ENCODE peak calls at places on chromosomes 7 and 10, in five cellular contexts. One of them, this sample, is unnamed.

GRCh38 chr10:91627344-91628102 is 5.3 kb downstream of the PPP1R3C start:
- DNase-seq in adrenal gland: no peak
- DNase-seq in IMR-90: no peak
- DNase-seq in body of pancreas: no peak
- DNase-seq in heart left ventricle: no peak
- DNase-seq in this sample: no peak

GRCh38 chr7:131223151-131223550 is 104.5 kb upstream of the MKLN1 start:
- DNase-seq in body of pancreas: no peak
- DNase-seq in adrenal gland: no peak
- DNase-seq in heart left ventricle: no peak
- DNase-seq in IMR-90: no peak
- DNase-seq in this sample: no peak

GRCh38 chr7:114818501-114818900 is 103.4 kb upstream of the MDFIC start:
- DNase-seq in adrenal gland: no peak
- DNase-seq in heart left ventricle: no peak
- DNase-seq in body of pancreas: no peak
- DNase-seq in IMR-90: peak; percentile 70
- DNase-seq in this sample: peak; percentile 9

GRCh38 chr7:98286093-98286525 is 4.6 kb downstream of the BRI3 start:
- DNase-seq in body of pancreas: peak; percentile 82
- DNase-seq in adrenal gland: peak; percentile 94
- DNase-seq in heart left ventricle: peak; percentile 63
- DNase-seq in IMR-90: peak; percentile 55
- DNase-seq in this sample: no peak

GRCh38 chr10:50788951-50789904 is 49.5 kb downstream of the ASAH2B start:
- DNase-seq in heart left ventricle: no peak
- DNase-seq in body of pancreas: peak; percentile 28
- DNase-seq in adrenal gland: no peak
- DNase-seq in IMR-90: peak; percentile 42
- DNase-seq in this sample: no peak

GRCh38 chr10:4543943-4544540 is 282.0 kb upstream of the AKR1E2 start:
- DNase-seq in adrenal gland: no peak
- DNase-seq in heart left ventricle: no peak
- DNase-seq in body of pancreas: no peak
- DNase-seq in IMR-90: no peak
- DNase-seq in this sample: no peak

GRCh38 chr7:17545348-17545747 is 246.9 kb downstream of the AHR start:
- DNase-seq in adrenal gland: no peak
- DNase-seq in IMR-90: no peak
- DNase-seq in body of pancreas: no peak
- DNase-seq in heart left ventricle: no peak
- DNase-seq in this sample: no peak

GRCh38 chr7:133783276-133783675 is 343.9 kb upstream of the LRGUK start:
- DNase-seq in heart left ventricle: no peak
- DNase-seq in adrenal gland: no peak
- DNase-seq in body of pancreas: no peak
- DNase-seq in IMR-90: peak; percentile 40
- DNase-seq in this sample: no peak

GRCh38 chr10:68611227-68611626 is 51.1 kb downstream of the TET1 start:
- DNase-seq in heart left ventricle: no peak
- DNase-seq in adrenal gland: no peak
- DNase-seq in body of pancreas: no peak
- DNase-seq in IMR-90: no peak
- DNase-seq in this sample: no peak

GRCh38 chr10:128897414-128897928 is 569.6 kb upstream of the MGMT start:
- DNase-seq in IMR-90: no peak
- DNase-seq in adrenal gland: no peak
- DNase-seq in heart left ventricle: no peak
- DNase-seq in body of pancreas: no peak
- DNase-seq in this sample: no peak

GRCh38 chr7:120990468-120991118 is 2.1 kb downstream of the CPED1 start:
- DNase-seq in heart left ventricle: no peak
- DNase-seq in adrenal gland: no peak
- DNase-seq in IMR-90: peak; percentile 31
- DNase-seq in body of pancreas: no peak
- DNase-seq in this sample: no peak

GRCh38 chr10:133294189-133294588 is 14.5 kb downstream of the TUBGCP2 start:
- DNase-seq in body of pancreas: no peak
- DNase-seq in adrenal gland: no peak
- DNase-seq in heart left ventricle: no peak
- DNase-seq in IMR-90: no peak
- DNase-seq in this sample: no peak

GRCh38 chr10:26890956-26891355 is 30.2 kb upstream of the ABI1 start:
- DNase-seq in body of pancreas: peak; percentile 61
- DNase-seq in adrenal gland: peak; percentile 54
- DNase-seq in heart left ventricle: no peak
- DNase-seq in IMR-90: peak; percentile 66
- DNase-seq in this sample: no peak

GRCh38 chr7:158824028-158824427 is 5.3 kb downstream of the ESYT2 start:
- DNase-seq in IMR-90: no peak
- DNase-seq in heart left ventricle: no peak
- DNase-seq in body of pancreas: no peak
- DNase-seq in adrenal gland: no peak
- DNase-seq in this sample: no peak

GRCh38 chr7:2166625-2167280 is 66.0 kb downstream of the MAD1L1 start:
- DNase-seq in adrenal gland: no peak
- DNase-seq in heart left ventricle: peak; percentile 6
- DNase-seq in body of pancreas: no peak
- DNase-seq in IMR-90: no peak
- DNase-seq in this sample: no peak

GRCh38 chr7:73557397-73558257 is at the start of gene BCL7B:
- DNase-seq in adrenal gland: peak; percentile 61
- DNase-seq in body of pancreas: peak; percentile 79
- DNase-seq in IMR-90: peak; percentile 47
- DNase-seq in heart left ventricle: peak; percentile 71
- DNase-seq in this sample: peak; percentile 88

GRCh38 chr7:31071316-31071715 is 19.2 kb downstream of the ADCYAP1R1 start:
- DNase-seq in body of pancreas: no peak
- DNase-seq in IMR-90: no peak
- DNase-seq in adrenal gland: no peak
- DNase-seq in heart left ventricle: no peak
- DNase-seq in this sample: no peak

GRCh38 chr10:93221521-93221920 is 147.8 kb downstream of the CYP26A1 start:
- DNase-seq in body of pancreas: no peak
- DNase-seq in IMR-90: no peak
- DNase-seq in adrenal gland: no peak
- DNase-seq in heart left ventricle: no peak
- DNase-seq in this sample: no peak

DNA sequence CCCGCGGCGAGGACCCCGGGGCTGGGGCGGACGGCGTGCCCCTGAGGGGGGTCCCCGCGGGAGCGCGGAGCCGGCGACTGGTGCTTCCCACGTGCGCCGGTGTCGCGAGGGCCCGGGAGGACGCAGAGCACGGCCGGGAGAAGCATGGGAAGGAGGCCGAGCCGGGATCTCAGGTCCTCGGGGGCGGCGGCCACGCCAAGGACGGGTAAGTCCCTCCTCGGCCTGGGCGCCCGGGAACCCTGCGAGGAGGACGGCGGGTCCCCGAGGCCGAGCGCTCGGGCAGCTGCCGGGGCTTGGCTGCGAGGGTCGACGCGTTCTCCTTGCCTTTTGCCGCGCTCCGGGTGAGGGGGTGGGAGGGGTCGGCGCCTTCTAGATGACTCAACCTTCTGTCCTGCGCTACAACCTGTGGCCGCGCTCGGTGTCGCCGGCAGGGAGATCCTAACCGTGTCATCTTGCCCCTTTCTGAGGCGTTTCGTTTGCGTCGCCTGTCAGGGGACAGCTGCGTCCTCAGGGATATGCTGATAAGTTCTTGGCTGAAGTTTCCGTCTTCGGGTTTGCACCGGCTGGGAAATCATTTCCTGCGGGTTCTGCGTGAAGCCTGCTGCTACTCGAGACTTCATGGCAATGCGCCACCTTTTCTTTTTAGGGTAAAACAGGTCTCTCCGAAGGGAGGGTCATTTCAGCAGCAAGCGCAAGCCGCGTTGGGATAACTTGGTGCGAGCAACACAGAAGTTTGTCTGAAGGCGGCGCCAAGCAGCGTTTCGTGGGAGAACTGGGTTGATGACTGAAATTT is 529 bp downstream of the TASOR2 start:
- DNase-seq in IMR-90: peak; percentile 75
- DNase-seq in heart left ventricle: peak; percentile 64
- DNase-seq in adrenal gland: peak; percentile 65
- DNase-seq in body of pancreas: peak; percentile 70
- DNase-seq in this sample: no peak
- TF ChIP-seq POLR2A in IMR-90: no peak
- TF ChIP-seq POLR2A in heart left ventricle: no peak
- TF ChIP-seq POLR2A in adrenal gland: peak; percentile 23
- TF ChIP-seq POLR2A in body of pancreas: peak; percentile 27
- TF ChIP-seq POLR2A in this sample: no peak

DNA sequence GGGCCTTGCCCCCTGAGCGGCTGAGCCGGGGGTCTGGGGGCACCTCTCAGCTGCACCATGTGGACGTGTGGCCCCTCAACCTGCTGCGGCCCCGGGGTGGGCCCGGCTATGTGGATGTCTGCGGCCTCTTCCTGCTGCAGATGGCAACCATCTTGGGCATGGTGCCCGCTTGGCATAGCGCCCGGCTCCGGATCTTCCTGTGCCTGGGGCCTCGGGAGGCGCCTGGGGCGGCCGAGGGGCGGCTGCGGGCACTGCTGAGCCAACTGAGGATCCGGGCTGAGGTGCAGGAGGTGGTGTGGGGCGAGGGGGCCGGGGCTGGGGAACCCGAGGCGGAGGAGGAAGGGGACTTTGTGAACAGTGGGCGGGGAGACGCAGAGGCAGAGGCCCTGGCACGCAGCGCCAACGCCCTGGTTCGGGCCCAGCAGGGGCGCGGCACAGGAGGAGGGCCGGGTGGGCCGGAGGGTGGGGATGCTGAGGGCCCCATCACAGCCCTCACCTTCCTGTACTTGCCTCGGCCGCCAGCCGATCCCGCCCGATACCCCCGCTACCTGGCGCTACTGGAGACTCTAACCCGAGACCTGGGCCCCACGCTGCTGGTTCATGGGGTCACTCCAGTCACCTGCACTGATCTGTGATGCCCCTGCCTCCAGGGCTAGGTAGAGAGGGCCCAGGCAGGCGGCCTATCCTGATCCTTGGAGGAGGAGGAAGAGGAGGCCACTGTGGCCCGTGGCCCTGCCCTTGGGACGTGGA is 1.0 kb upstream of the TRIP6 start:
- DNase-seq in heart left ventricle: peak; percentile 69
- DNase-seq in IMR-90: no peak
- DNase-seq in body of pancreas: peak; percentile 83
- DNase-seq in adrenal gland: peak; percentile 86
- DNase-seq in this sample: peak; percentile 82
- TF ChIP-seq POLR2A in heart left ventricle: no peak
- TF ChIP-seq POLR2A in IMR-90: no peak
- TF ChIP-seq POLR2A in body of pancreas: no peak
- TF ChIP-seq POLR2A in adrenal gland: no peak
- TF ChIP-seq POLR2A in this sample: peak; percentile 36

DNA sequence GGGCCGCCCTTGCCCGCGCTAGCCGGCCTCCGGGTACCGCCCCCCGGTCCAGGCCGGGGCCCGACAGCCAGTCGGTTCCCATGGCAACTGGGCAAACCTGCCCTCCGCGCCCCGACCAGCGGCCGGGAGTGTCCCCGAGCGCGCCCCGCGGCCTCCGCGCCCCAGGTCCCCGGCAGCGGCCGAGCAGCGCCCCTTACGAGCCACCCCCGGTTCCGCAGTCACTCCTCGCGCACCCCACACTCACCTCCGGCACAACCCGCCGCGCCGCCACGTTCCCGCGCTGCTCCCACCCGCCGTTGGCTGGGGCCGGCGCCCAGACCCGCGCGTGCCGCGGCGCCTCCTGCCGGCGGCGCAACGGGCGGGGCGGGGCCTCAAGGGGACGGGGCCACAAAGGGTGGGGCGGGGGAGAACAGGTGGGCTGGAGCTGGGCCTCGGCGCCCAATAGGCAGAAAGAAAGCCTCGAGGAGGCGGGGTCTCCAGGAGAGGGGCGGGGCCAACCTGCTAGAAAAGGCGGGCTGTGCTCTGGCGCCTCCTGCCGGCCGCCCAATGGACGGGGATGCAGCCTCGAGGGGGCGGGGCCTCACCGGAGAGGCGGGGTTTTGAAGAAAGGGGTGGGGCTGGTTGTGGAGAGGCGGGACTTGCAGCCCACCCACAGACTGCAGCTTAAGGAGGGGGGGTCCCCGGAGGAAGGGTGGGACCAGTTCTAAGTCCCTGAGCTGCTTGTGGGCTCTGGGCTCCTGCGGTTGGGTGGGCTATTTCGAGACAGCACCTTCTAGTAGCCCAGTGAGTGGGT is at the start of gene RADIL:
- DNase-seq in adrenal gland: peak; percentile 75
- DNase-seq in heart left ventricle: peak; percentile 94
- DNase-seq in body of pancreas: peak; percentile 98
- DNase-seq in IMR-90: peak; percentile 74
- DNase-seq in this sample: peak; percentile 100
- TF ChIP-seq POLR2A in adrenal gland: no peak
- TF ChIP-seq POLR2A in heart left ventricle: no peak
- TF ChIP-seq POLR2A in body of pancreas: no peak
- TF ChIP-seq POLR2A in IMR-90: no peak
- TF ChIP-seq POLR2A in this sample: peak; percentile 75

DNA sequence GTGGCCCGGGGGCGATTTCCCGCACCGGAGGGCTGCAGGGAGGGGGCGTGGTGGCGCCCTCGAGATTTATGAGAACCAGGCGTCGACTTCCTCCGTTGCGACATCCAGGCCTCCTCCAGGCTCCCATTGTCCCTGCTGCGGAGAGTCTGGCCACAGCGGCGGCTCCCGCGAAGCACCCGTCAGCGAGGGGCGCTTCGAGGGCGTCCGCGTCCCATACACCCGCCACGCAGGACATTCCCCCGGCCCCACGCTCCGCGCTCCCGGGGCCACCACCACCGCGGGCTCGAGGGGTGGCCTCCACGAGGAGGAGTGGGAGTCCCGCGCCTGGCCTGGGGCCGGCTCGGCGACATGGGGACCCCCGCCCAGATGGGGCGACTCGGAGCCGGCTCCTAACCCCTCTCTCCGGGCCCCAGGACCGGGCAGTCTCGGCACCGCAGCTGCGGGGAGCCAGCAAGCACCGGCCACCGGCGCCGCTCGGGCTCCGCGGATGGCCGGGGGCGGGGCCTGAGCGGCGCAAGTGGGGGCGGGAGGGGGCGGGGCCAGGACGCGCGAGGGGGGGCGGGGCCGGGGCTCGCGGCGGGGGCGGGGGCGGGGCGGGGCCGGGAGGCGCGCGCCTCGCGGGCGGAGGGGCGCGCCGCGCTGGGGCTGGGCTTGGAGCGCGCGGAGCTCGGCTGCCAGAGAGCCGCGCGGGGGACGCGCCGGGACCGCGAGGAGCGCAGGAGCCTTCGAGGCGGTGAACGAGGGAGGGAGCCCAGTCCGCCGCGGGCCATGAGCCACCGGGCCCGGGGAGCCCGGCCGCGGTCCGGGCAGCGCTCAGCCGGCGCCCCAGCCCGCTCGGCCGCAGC is at the start of gene SH2B2:
- DNase-seq in body of pancreas: peak; percentile 67
- DNase-seq in IMR-90: peak; percentile 49
- DNase-seq in adrenal gland: peak; percentile 70
- DNase-seq in heart left ventricle: peak; percentile 67
- DNase-seq in this sample: peak; percentile 61
- TF ChIP-seq POLR2A in body of pancreas: peak; percentile 58
- TF ChIP-seq POLR2A in IMR-90: peak; percentile 59
- TF ChIP-seq POLR2A in adrenal gland: no peak
- TF ChIP-seq POLR2A in heart left ventricle: no peak
- TF ChIP-seq POLR2A in this sample: peak; percentile 41

GRCh38 chr7:100349757-100350156 is 8.2 kb upstream of the PILRB start:
- DNase-seq in IMR-90: no peak
- DNase-seq in adrenal gland: no peak
- DNase-seq in body of pancreas: no peak
- DNase-seq in heart left ventricle: no peak
- DNase-seq in this sample: no peak
- TF ChIP-seq POLR2A in IMR-90: no peak
- TF ChIP-seq POLR2A in adrenal gland: no peak
- TF ChIP-seq POLR2A in body of pancreas: no peak
- TF ChIP-seq POLR2A in heart left ventricle: no peak
- TF ChIP-seq POLR2A in this sample: no peak

GRCh38 chr7:105014725-105015630 is 973 bp downstream of the KMT2E start:
- DNase-seq in heart left ventricle: peak; percentile 63
- DNase-seq in adrenal gland: peak; percentile 40
- DNase-seq in IMR-90: peak; percentile 34
- DNase-seq in body of pancreas: peak; percentile 54
- DNase-seq in this sample: no peak
- TF ChIP-seq POLR2A in heart left ventricle: no peak
- TF ChIP-seq POLR2A in adrenal gland: no peak
- TF ChIP-seq POLR2A in IMR-90: no peak
- TF ChIP-seq POLR2A in body of pancreas: peak; percentile 35
- TF ChIP-seq POLR2A in this sample: peak; percentile 52